ENCODE peak calls at places on chromosome 1, in nine cellular contexts. One of them, this sample, is unnamed.

GRCh38 chr1:179087665-179088064 is 5.8 kb downstream of the TOR3A start:
- DNase-seq in NCI-H82: peak
- DNase-seq in GM04503: no peak
- DNase-seq in cardiac fibroblast: no peak
- DNase-seq in lower lobe of right lung: no peak
- DNase-seq in cardiac muscle cell: no peak
- DNase-seq in stimulated activated CD8-positive, alpha-beta memory T cell treated with anti-CD3 and anti-CD28 coated beads, Interleukin-12 subunit alpha, Interleukin-12 subunit beta, amount 100 ng/mL, for 1 hour: no peak
- DNase-seq in cortex of kidney: no peak
- DNase-seq in RPMI7951: no peak
- DNase-seq in this sample: peak

GRCh38 chr1:101137144-101138126 is 99.4 kb upstream of the S1PR1 start:
- DNase-seq in NCI-H82: no peak
- DNase-seq in GM04503: peak
- DNase-seq in cardiac fibroblast: peak
- DNase-seq in lower lobe of right lung: no peak
- DNase-seq in cardiac muscle cell: no peak
- DNase-seq in stimulated activated CD8-positive, alpha-beta memory T cell treated with anti-CD3 and anti-CD28 coated beads, Interleukin-12 subunit alpha, Interleukin-12 subunit beta, amount 100 ng/mL, for 1 hour: no peak
- DNase-seq in cortex of kidney: no peak
- DNase-seq in RPMI7951: no peak
- DNase-seq in this sample: no peak

GRCh38 chr1:12769031-12769430 is 4.5 kb upstream of the PRAMEF12 start:
- DNase-seq in NCI-H82: no peak
- DNase-seq in GM04503: no peak
- DNase-seq in cardiac fibroblast: no peak
- DNase-seq in lower lobe of right lung: no peak
- DNase-seq in cardiac muscle cell: no peak
- DNase-seq in stimulated activated CD8-positive, alpha-beta memory T cell treated with anti-CD3 and anti-CD28 coated beads, Interleukin-12 subunit alpha, Interleukin-12 subunit beta, amount 100 ng/mL, for 1 hour: no peak
- DNase-seq in cortex of kidney: no peak
- DNase-seq in RPMI7951: no peak
- DNase-seq in this sample: no peak

GRCh38 chr1:20233866-20234265 is 47.5 kb upstream of the PLA2G2C start:
- DNase-seq in NCI-H82: peak
- DNase-seq in GM04503: no peak
- DNase-seq in cardiac fibroblast: no peak
- DNase-seq in lower lobe of right lung: no peak
- DNase-seq in cardiac muscle cell: no peak
- DNase-seq in stimulated activated CD8-positive, alpha-beta memory T cell treated with anti-CD3 and anti-CD28 coated beads, Interleukin-12 subunit alpha, Interleukin-12 subunit beta, amount 100 ng/mL, for 1 hour: no peak
- DNase-seq in cortex of kidney: no peak
- DNase-seq in RPMI7951: peak
- DNase-seq in this sample: no peak

GRCh38 chr1:215992620-215993019 is 425.5 kb downstream of the KCTD3 start:
- DNase-seq in NCI-H82: peak
- DNase-seq in GM04503: no peak
- DNase-seq in cardiac fibroblast: peak
- DNase-seq in lower lobe of right lung: no peak
- DNase-seq in cardiac muscle cell: peak
- DNase-seq in stimulated activated CD8-positive, alpha-beta memory T cell treated with anti-CD3 and anti-CD28 coated beads, Interleukin-12 subunit alpha, Interleukin-12 subunit beta, amount 100 ng/mL, for 1 hour: no peak
- DNase-seq in cortex of kidney: no peak
- DNase-seq in RPMI7951: no peak
- DNase-seq in this sample: peak

GRCh38 chr1:200180821-200181220 is 153.3 kb downstream of the NR5A2 start:
- DNase-seq in NCI-H82: no peak
- DNase-seq in GM04503: peak
- DNase-seq in cardiac fibroblast: peak
- DNase-seq in lower lobe of right lung: no peak
- DNase-seq in cardiac muscle cell: no peak
- DNase-seq in stimulated activated CD8-positive, alpha-beta memory T cell treated with anti-CD3 and anti-CD28 coated beads, Interleukin-12 subunit alpha, Interleukin-12 subunit beta, amount 100 ng/mL, for 1 hour: no peak
- DNase-seq in cortex of kidney: no peak
- DNase-seq in RPMI7951: peak
- DNase-seq in this sample: no peak

GRCh38 chr1:71307451-71307850 is 226.6 kb upstream of the ZRANB2 start:
- DNase-seq in NCI-H82: peak
- DNase-seq in GM04503: peak
- DNase-seq in cardiac fibroblast: peak
- DNase-seq in lower lobe of right lung: no peak
- DNase-seq in cardiac muscle cell: no peak
- DNase-seq in stimulated activated CD8-positive, alpha-beta memory T cell treated with anti-CD3 and anti-CD28 coated beads, Interleukin-12 subunit alpha, Interleukin-12 subunit beta, amount 100 ng/mL, for 1 hour: no peak
- DNase-seq in cortex of kidney: no peak
- DNase-seq in RPMI7951: no peak
- DNase-seq in this sample: no peak

GRCh38 chr1:44808063-44808937 is at the start of gene BTBD19:
- DNase-seq in NCI-H82: no peak
- DNase-seq in GM04503: peak
- DNase-seq in cardiac fibroblast: peak
- DNase-seq in lower lobe of right lung: peak
- DNase-seq in cardiac muscle cell: peak
- DNase-seq in stimulated activated CD8-positive, alpha-beta memory T cell treated with anti-CD3 and anti-CD28 coated beads, Interleukin-12 subunit alpha, Interleukin-12 subunit beta, amount 100 ng/mL, for 1 hour: no peak
- DNase-seq in cortex of kidney: no peak
- DNase-seq in RPMI7951: peak
- DNase-seq in this sample: no peak

GRCh38 chr1:44568128-44568900 is 106.0 kb downstream of the TMEM53 start:
- DNase-seq in NCI-H82: no peak
- DNase-seq in GM04503: no peak
- DNase-seq in cardiac fibroblast: no peak
- DNase-seq in lower lobe of right lung: no peak
- DNase-seq in cardiac muscle cell: no peak
- DNase-seq in stimulated activated CD8-positive, alpha-beta memory T cell treated with anti-CD3 and anti-CD28 coated beads, Interleukin-12 subunit alpha, Interleukin-12 subunit beta, amount 100 ng/mL, for 1 hour: no peak
- DNase-seq in cortex of kidney: no peak
- DNase-seq in RPMI7951: no peak
- DNase-seq in this sample: no peak

GRCh38 chr1:91872560-91873081 is 13.3 kb downstream of the TGFBR3 start:
- DNase-seq in NCI-H82: no peak
- DNase-seq in GM04503: no peak
- DNase-seq in cardiac fibroblast: no peak
- DNase-seq in lower lobe of right lung: no peak
- DNase-seq in cardiac muscle cell: no peak
- DNase-seq in stimulated activated CD8-positive, alpha-beta memory T cell treated with anti-CD3 and anti-CD28 coated beads, Interleukin-12 subunit alpha, Interleukin-12 subunit beta, amount 100 ng/mL, for 1 hour: no peak
- DNase-seq in cortex of kidney: no peak
- DNase-seq in RPMI7951: peak
- DNase-seq in this sample: no peak

GRCh38 chr1:216805233-216805632 is 82.0 kb upstream of the ESRRG start:
- DNase-seq in NCI-H82: no peak
- DNase-seq in GM04503: no peak
- DNase-seq in cardiac fibroblast: no peak
- DNase-seq in lower lobe of right lung: no peak
- DNase-seq in cardiac muscle cell: peak
- DNase-seq in stimulated activated CD8-positive, alpha-beta memory T cell treated with anti-CD3 and anti-CD28 coated beads, Interleukin-12 subunit alpha, Interleukin-12 subunit beta, amount 100 ng/mL, for 1 hour: no peak
- DNase-seq in cortex of kidney: no peak
- DNase-seq in RPMI7951: no peak
- DNase-seq in this sample: peak

GRCh38 chr1:59298710-59299346 is 1.9 kb downstream of the FGGY start:
- DNase-seq in NCI-H82: peak
- DNase-seq in GM04503: no peak
- DNase-seq in cardiac fibroblast: peak
- DNase-seq in lower lobe of right lung: no peak
- DNase-seq in cardiac muscle cell: no peak
- DNase-seq in stimulated activated CD8-positive, alpha-beta memory T cell treated with anti-CD3 and anti-CD28 coated beads, Interleukin-12 subunit alpha, Interleukin-12 subunit beta, amount 100 ng/mL, for 1 hour: no peak
- DNase-seq in cortex of kidney: no peak
- DNase-seq in RPMI7951: peak
- DNase-seq in this sample: no peak

GRCh38 chr1:41898191-41898713 is 20.5 kb downstream of the HIVEP3 start:
- DNase-seq in NCI-H82: no peak
- DNase-seq in GM04503: no peak
- DNase-seq in cardiac fibroblast: peak
- DNase-seq in lower lobe of right lung: no peak
- DNase-seq in cardiac muscle cell: no peak
- DNase-seq in stimulated activated CD8-positive, alpha-beta memory T cell treated with anti-CD3 and anti-CD28 coated beads, Interleukin-12 subunit alpha, Interleukin-12 subunit beta, amount 100 ng/mL, for 1 hour: no peak
- DNase-seq in cortex of kidney: no peak
- DNase-seq in RPMI7951: peak
- DNase-seq in this sample: no peak

GRCh38 chr1:228483789-228484188 is 3.4 kb upstream of the RNF187 start:
- DNase-seq in NCI-H82: no peak
- DNase-seq in GM04503: no peak
- DNase-seq in cardiac fibroblast: no peak
- DNase-seq in lower lobe of right lung: no peak
- DNase-seq in cardiac muscle cell: no peak
- DNase-seq in stimulated activated CD8-positive, alpha-beta memory T cell treated with anti-CD3 and anti-CD28 coated beads, Interleukin-12 subunit alpha, Interleukin-12 subunit beta, amount 100 ng/mL, for 1 hour: no peak
- DNase-seq in cortex of kidney: no peak
- DNase-seq in RPMI7951: no peak
- DNase-seq in this sample: no peak

This sample was measured in NCI-H2107.